ENCODE peak calls at places on chromosomes 6 and 20, in six cellular contexts. A, W, R, M, H and X are unnamed samples.

GRCh38 chr6:117601811-117602150 is 530 bp downstream of the GOPC start:
- DNase-seq in R (no peak), W (no peak), M (no peak), H (no peak), A (no peak), X (no peak)

GRCh38 chr6:134111062-134111677 is 58.7 kb upstream of the SLC2A12 start:
- DNase-seq in M (peak; percentile 58), W (peak; percentile 32), H (no peak), R (peak; percentile 72), A (peak; percentile 21), X (no peak)

GRCh38 chr6:140480852-140481251 is 1106.4 kb upstream of the CITED2 start:
- DNase-seq in H (no peak), R (no peak), M (no peak), W (no peak), A (no peak), X (no peak)

GRCh38 chr6:51184046-51184445 is 365.4 kb downstream of the TFAP2B start:
- DNase-seq in W (no peak), A (no peak), R (no peak), M (no peak), H (no peak), X (no peak)

GRCh38 chr6:49300443-49300842 is 162.6 kb downstream of the MMUT start:
- DNase-seq in R (no peak), W (no peak), H (no peak), A (no peak), M (no peak), X (no peak)

GRCh38 chr6:22442826-22443225 is 126.5 kb upstream of the HDGFL1 start:
- DNase-seq in A (no peak), M (no peak), W (no peak), R (no peak), H (no peak), X (no peak)

GRCh38 chr20:5825136-5825719 is 75.0 kb downstream of the SHLD1 start:
- DNase-seq in M (no peak), W (no peak), A (no peak), H (no peak), R (no peak), X (no peak)

GRCh38 chr6:106858653-106859092 is 115.9 kb downstream of the CD24 start:
- DNase-seq in M (no peak), H (no peak), R (peak; percentile 68), W (peak; percentile 18), A (no peak), X (no peak)

GRCh38 chr6:47832386-47833080 is 50.7 kb downstream of the OPN5 start:
- DNase-seq in M (no peak), H (no peak), R (no peak), A (no peak), W (no peak), X (no peak)

GRCh38 chr6:112184996-112185395 is 69.4 kb downstream of the LAMA4 start:
- DNase-seq in W (no peak), A (no peak), R (no peak), M (no peak), H (no peak), X (no peak)

GRCh38 chr20:35718972-35719635 is 19.9 kb downstream of the ROMO1 start:
- DNase-seq in A (no peak), R (no peak), W (no peak), H (no peak), M (no peak), X (no peak)

GRCh38 chr20:62768815-62769287 is 27.4 kb upstream of the MRGBP start:
- DNase-seq in M (no peak), W (peak; percentile 67), H (peak; percentile 12), A (no peak), R (no peak), X (no peak)

GRCh38 chr6:130761286-130761685 is 65.9 kb upstream of the SMLR1 start:
- DNase-seq in H (no peak), R (no peak), W (no peak), A (no peak), M (no peak), X (no peak)

GRCh38 chr6:73580247-73581149 is 59.7 kb upstream of the EEF1A1 start:
- DNase-seq in W (peak; percentile 59), H (peak; percentile 92), A (peak; percentile 91), R (peak; percentile 96), M (peak; percentile 96), X (peak; percentile 92)

GRCh38 chr20:54343634-54344033 is 131.8 kb upstream of the DOK5 start:
- DNase-seq in A (no peak), H (no peak), W (no peak), R (no peak), M (no peak), X (no peak)

GRCh38 chr6:168274046-168274952 is 45.3 kb downstream of the DACT2 start:
- DNase-seq in W (peak; percentile 55), H (no peak), M (no peak), A (no peak), R (peak; percentile 62), X (no peak)
- H3K9me3 ChIP-seq in W (no peaks in the 10 kb centered on the region), H (no peaks in the 10 kb centered on the region), M (no peaks in the 10 kb centered on the region), A (no peaks in the 10 kb centered on the region), R (no peaks in the 10 kb centered on the region), X (no peaks in the 10 kb centered on the region)

GRCh38 chr20:4819901-4820300 is 98.2 kb downstream of the PRND start:
- DNase-seq in W (no peak), H (peak; percentile 44), M (no peak), A (no peak), R (no peak), X (no peak)
- H3K4me1 ChIP-seq in W (peaks cover 18% of the 10 kb centered on the region), H (no peaks in the 10 kb centered on the region), M (peaks cover 33% of the 10 kb centered on the region), A (peaks cover 19% of the 10 kb centered on the region), R (peaks cover 55% of the 10 kb centered on the region), X (no peaks in the 10 kb centered on the region)

DNA sequence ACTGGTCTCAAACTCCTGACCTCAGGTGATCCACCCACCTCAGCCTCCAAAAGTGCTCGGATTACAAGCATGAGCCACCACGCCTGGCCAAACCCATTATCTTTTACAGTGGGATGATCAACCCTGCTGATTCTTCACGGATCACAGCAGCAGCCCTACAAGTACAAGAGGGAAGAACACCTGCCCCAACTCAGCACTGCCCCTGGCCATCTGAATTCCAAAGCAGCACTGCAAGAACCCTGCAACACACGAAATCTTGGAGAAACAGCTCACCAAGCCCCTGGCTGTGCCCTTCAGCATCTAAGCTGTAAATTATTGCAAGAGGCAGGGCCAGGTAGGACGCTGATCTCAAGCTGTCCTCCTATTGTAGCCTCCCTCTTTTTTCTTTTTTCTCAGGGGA is 54.5 kb upstream of the MC3R start:
- DNase-seq in R (no peak), H (no peak), M (no peak), A (no peak), W (no peak), X (no peak)
- H3K9me3 ChIP-seq in R (no peaks in the 10 kb centered on the region), H (peaks cover 3% of the 10 kb centered on the region), M (peaks cover 4% of the 10 kb centered on the region), A (no peaks in the 10 kb centered on the region), W (no peaks in the 10 kb centered on the region), X (no peaks in the 10 kb centered on the region)

GRCh38 chr20:50747275-50747674 is 15.9 kb downstream of the PARD6B start:
- DNase-seq in H (no peak), W (no peak), M (no peak), A (no peak), R (no peak), X (no peak)

GRCh38 chr20:50743087-50743486 is 11.7 kb downstream of the PARD6B start:
- DNase-seq in W (no peak), A (no peak), M (no peak), H (no peak), R (no peak), X (no peak)

GRCh38 chr20:50745634-50746137 is 14.3 kb downstream of the PARD6B start:
- DNase-seq in A (no peak), M (no peak), R (no peak), H (no peak), W (no peak), X (peak; percentile 16)

GRCh38 chr20:50744143-50744792 is 12.9 kb downstream of the PARD6B start:
- DNase-seq in W (peak; percentile 71), H (peak; percentile 71), M (peak; percentile 67), R (peak; percentile 92), A (no peak), X (peak; percentile 61)

DNA sequence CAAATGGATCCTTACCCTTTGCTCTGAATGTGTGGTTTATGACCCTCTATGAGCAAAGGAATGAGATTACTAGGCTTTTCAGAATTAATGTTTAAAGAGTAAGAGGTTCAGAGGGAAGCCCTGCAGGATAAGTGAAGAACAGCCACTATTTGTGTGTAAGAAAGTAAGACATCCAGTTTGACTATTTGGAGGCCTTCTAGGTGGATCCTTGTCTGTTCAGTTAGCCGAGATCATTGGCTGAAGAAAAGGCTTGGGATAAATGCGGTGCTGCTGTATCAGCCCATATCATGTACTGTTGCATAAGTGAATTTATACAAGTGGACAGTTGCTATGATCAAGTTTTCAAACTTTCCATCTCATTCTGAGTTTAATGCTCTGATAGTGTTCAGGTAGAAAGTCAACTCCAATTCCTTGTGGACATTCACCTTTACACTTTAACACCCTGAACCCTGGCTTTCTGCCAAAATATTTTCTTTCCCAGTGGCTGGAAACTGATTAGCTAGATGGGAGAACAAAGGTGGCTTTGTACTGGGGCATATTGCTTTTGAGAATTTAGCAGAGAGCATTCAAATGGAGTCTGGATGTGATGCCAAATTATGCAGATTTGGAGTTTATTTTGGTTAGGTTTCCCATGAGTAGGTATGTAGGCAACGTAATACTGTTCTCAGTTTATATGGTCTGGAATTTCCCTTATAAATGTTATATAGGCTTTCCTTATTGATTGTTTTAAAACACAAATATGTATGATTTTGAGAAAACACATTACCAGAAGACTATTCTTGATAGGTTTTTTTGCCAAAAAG is 15.0 kb downstream of the PARD6B start:
- DNase-seq in M (no peak), W (no peak), H (no peak), R (no peak), A (no peak), X (no peak)
- H3K4me1 ChIP-seq in M (peaks cover 70% of the 10 kb centered on the region), W (peaks cover 82% of the 10 kb centered on the region), H (no peaks in the 10 kb centered on the region), R (peaks cover 73% of the 10 kb centered on the region), A (peaks cover 11% of the 10 kb centered on the region), X (peaks cover 27% of the 10 kb centered on the region)

DNA sequence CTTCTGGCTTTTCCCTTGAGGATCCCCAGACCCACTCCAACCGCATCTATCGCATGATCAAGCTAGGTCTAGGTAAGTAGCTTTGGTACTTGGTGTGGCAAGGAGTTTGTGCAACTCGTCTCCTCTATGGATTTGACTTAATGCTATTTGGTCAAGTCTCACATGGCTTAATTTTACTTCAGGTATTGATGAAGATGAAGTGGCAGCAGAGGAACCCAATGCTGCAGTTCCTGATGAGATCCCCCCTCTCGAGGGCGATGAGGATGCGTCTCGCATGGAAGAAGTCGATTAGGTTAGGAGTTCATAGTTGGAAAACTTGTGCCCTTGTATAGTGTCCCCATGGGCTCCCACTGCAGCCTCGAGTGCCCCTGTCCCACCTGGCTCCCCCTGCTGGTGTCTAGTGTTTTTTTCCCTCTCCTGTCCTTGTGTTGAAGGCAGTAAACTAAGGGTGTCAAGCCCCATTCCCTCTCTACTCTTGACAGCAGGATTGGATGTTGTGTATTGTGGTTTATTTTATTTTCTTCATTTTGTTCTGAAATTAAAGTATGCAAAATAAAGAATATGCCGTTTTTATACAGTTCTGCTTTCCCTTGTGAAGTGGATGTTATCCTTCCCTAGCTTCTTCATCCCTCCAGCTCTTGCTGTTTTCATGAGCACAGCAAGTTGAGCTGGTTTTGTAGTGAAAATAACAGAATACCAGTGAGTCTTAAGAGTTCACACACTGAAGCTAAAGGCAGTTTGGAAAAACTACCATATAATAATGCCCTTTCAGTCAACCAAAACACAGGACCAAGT is 3.8 kb downstream of the SLC35B2 start:
- DNase-seq in W (peak; percentile 62), H (no peak), A (no peak), M (no peak), R (peak; percentile 53), X (no peak)
- H3K9me3 ChIP-seq in W (no peaks in the 10 kb centered on the region), H (no peaks in the 10 kb centered on the region), A (no peaks in the 10 kb centered on the region), M (no peaks in the 10 kb centered on the region), R (no peaks in the 10 kb centered on the region), X (no peaks in the 10 kb centered on the region)

GRCh38 chr6:128659878-128660622 is 139.7 kb upstream of the PTPRK start:
- DNase-seq in H (no peak), M (no peak), R (no peak), A (no peak), W (no peak), X (no peak)
- H3K4me1 ChIP-seq in H (no peaks in the 10 kb centered on the region), M (peaks cover 20% of the 10 kb centered on the region), R (peaks cover 14% of the 10 kb centered on the region), A (peaks cover 2% of the 10 kb centered on the region), W (no peaks in the 10 kb centered on the region), X (peaks cover 6% of the 10 kb centered on the region)

GRCh38 chr20:16005612-16006493 is 567.4 kb downstream of the KIF16B start:
- DNase-seq in H (no peak), W (no peak), M (no peak), R (no peak), A (peak; percentile 88), X (no peak)
- H3K9me3 ChIP-seq in H (no peaks in the 10 kb centered on the region), W (no peaks in the 10 kb centered on the region), M (peaks cover under 1% of the 10 kb centered on the region), R (no peaks in the 10 kb centered on the region), A (no peaks in the 10 kb centered on the region), X (no peaks in the 10 kb centered on the region)